ENCODE peak calls at places on chromosome X, in six cellular contexts. One of them, this sample, is unnamed.

GRCh38 chrX:101958139-101958538 is 26.3 kb upstream of the ZMAT1 start:
- DNase-seq in hippocampal formation: no peak
- DNase-seq in A549: no peak
- DNase-seq in activated naive CD4-positive, alpha-beta T cell treated with anti-CD3 and anti-CD28 coated beads for 36 hours: no peak
- DNase-seq in stomach: no peak
- DNase-seq in choroid plexus epithelial cell: peak; percentile 51
- DNase-seq in this sample: peak; percentile 19

GRCh38 chrX:69163936-69164741 is 1.1 kb downstream of the PJA1 start:
- DNase-seq in activated naive CD4-positive, alpha-beta T cell treated with anti-CD3 and anti-CD28 coated beads for 36 hours: peak; percentile 68
- DNase-seq in stomach: peak; percentile 32
- DNase-seq in hippocampal formation: peak; percentile 19
- DNase-seq in A549: no peak
- DNase-seq in choroid plexus epithelial cell: peak; percentile 20
- DNase-seq in this sample: no peak

GRCh38 chrX:102835504-102836146 is 101.4 kb upstream of the RAB40AL start:
- DNase-seq in A549: peak; percentile 45
- DNase-seq in hippocampal formation: no peak
- DNase-seq in choroid plexus epithelial cell: peak; percentile 61
- DNase-seq in activated naive CD4-positive, alpha-beta T cell treated with anti-CD3 and anti-CD28 coated beads for 36 hours: peak; percentile 16
- DNase-seq in stomach: no peak
- DNase-seq in this sample: peak; percentile 46

GRCh38 chrX:30649859-30650258 is 3.4 kb upstream of the GK start:
- DNase-seq in activated naive CD4-positive, alpha-beta T cell treated with anti-CD3 and anti-CD28 coated beads for 36 hours: peak; percentile 17
- DNase-seq in choroid plexus epithelial cell: peak; percentile 54
- DNase-seq in A549: no peak
- DNase-seq in stomach: no peak
- DNase-seq in hippocampal formation: no peak
- DNase-seq in this sample: no peak

GRCh38 chrX:64850371-64851082 is 125.7 kb downstream of the ZC4H2 start:
- DNase-seq in stomach: no peak
- DNase-seq in choroid plexus epithelial cell: no peak
- DNase-seq in activated naive CD4-positive, alpha-beta T cell treated with anti-CD3 and anti-CD28 coated beads for 36 hours: peak; percentile 37
- DNase-seq in A549: no peak
- DNase-seq in hippocampal formation: no peak
- DNase-seq in this sample: no peak

GRCh38 chrX:38796926-38797325 is 4.3 kb upstream of the MID1IP1 start:
- DNase-seq in choroid plexus epithelial cell: peak; percentile 57
- DNase-seq in hippocampal formation: no peak
- DNase-seq in activated naive CD4-positive, alpha-beta T cell treated with anti-CD3 and anti-CD28 coated beads for 36 hours: no peak
- DNase-seq in stomach: no peak
- DNase-seq in A549: no peak
- DNase-seq in this sample: peak; percentile 58

GRCh38 chrX:153967536-153968214 is 3.9 kb downstream of the HCFC1 start:
- DNase-seq in choroid plexus epithelial cell: no peak
- DNase-seq in hippocampal formation: no peak
- DNase-seq in stomach: no peak
- DNase-seq in activated naive CD4-positive, alpha-beta T cell treated with anti-CD3 and anti-CD28 coated beads for 36 hours: peak; percentile 63
- DNase-seq in A549: no peak
- DNase-seq in this sample: no peak

GRCh38 chrX:667360-667759 is 36.8 kb downstream of the SHOX start:
- DNase-seq in activated naive CD4-positive, alpha-beta T cell treated with anti-CD3 and anti-CD28 coated beads for 36 hours: no peak
- DNase-seq in stomach: no peak
- DNase-seq in choroid plexus epithelial cell: no peak
- DNase-seq in hippocampal formation: no peak
- DNase-seq in A549: peak; percentile 42
- DNase-seq in this sample: no peak

GRCh38 chrX:18390941-18391538 is 34.4 kb upstream of the CDKL5 start:
- DNase-seq in activated naive CD4-positive, alpha-beta T cell treated with anti-CD3 and anti-CD28 coated beads for 36 hours: peak; percentile 70
- DNase-seq in A549: peak; percentile 77
- DNase-seq in choroid plexus epithelial cell: peak; percentile 71
- DNase-seq in hippocampal formation: peak; percentile 11
- DNase-seq in stomach: peak; percentile 83
- DNase-seq in this sample: peak; percentile 73

GRCh38 chrX:10062352-10062751 is 94.4 kb upstream of the CLCN4 start:
- DNase-seq in activated naive CD4-positive, alpha-beta T cell treated with anti-CD3 and anti-CD28 coated beads for 36 hours: no peak
- DNase-seq in hippocampal formation: no peak
- DNase-seq in choroid plexus epithelial cell: no peak
- DNase-seq in stomach: no peak
- DNase-seq in A549: no peak
- DNase-seq in this sample: no peak

GRCh38 chrX:16695079-16695676 is 17.3 kb downstream of the CTPS2 start:
- DNase-seq in choroid plexus epithelial cell: peak; percentile 65
- DNase-seq in A549: peak; percentile 54
- DNase-seq in activated naive CD4-positive, alpha-beta T cell treated with anti-CD3 and anti-CD28 coated beads for 36 hours: peak; percentile 74
- DNase-seq in hippocampal formation: no peak
- DNase-seq in stomach: peak; percentile 72
- DNase-seq in this sample: peak; percentile 70

GRCh38 chrX:20197641-20198210 is 56.1 kb upstream of the EIF1AX start:
- DNase-seq in stomach: no peak
- DNase-seq in hippocampal formation: no peak
- DNase-seq in activated naive CD4-positive, alpha-beta T cell treated with anti-CD3 and anti-CD28 coated beads for 36 hours: no peak
- DNase-seq in choroid plexus epithelial cell: peak; percentile 13
- DNase-seq in A549: no peak
- DNase-seq in this sample: no peak

GRCh38 chrX:137362583-137362982 is 203.3 kb upstream of the ZIC3 start:
- DNase-seq in A549: no peak
- DNase-seq in activated naive CD4-positive, alpha-beta T cell treated with anti-CD3 and anti-CD28 coated beads for 36 hours: no peak
- DNase-seq in choroid plexus epithelial cell: no peak
- DNase-seq in stomach: no peak
- DNase-seq in hippocampal formation: no peak
- DNase-seq in this sample: no peak

GRCh38 chrX:103918050-103918449 is 44.4 kb upstream of the TMSB15B start:
- DNase-seq in choroid plexus epithelial cell: peak; percentile 72
- DNase-seq in stomach: peak; percentile 45
- DNase-seq in activated naive CD4-positive, alpha-beta T cell treated with anti-CD3 and anti-CD28 coated beads for 36 hours: peak; percentile 67
- DNase-seq in hippocampal formation: peak; percentile 12
- DNase-seq in A549: peak; percentile 81
- DNase-seq in this sample: peak; percentile 63

GRCh38 chrX:53234484-53234883 is 9.5 kb upstream of the KDM5C start:
- DNase-seq in activated naive CD4-positive, alpha-beta T cell treated with anti-CD3 and anti-CD28 coated beads for 36 hours: no peak
- DNase-seq in hippocampal formation: no peak
- DNase-seq in A549: no peak
- DNase-seq in stomach: no peak
- DNase-seq in choroid plexus epithelial cell: no peak
- DNase-seq in this sample: no peak

GRCh38 chrX:48467331-48467761 is 2.7 kb downstream of the SLC38A5 start:
- DNase-seq in A549: no peak
- DNase-seq in hippocampal formation: no peak
- DNase-seq in activated naive CD4-positive, alpha-beta T cell treated with anti-CD3 and anti-CD28 coated beads for 36 hours: no peak
- DNase-seq in stomach: no peak
- DNase-seq in choroid plexus epithelial cell: no peak
- DNase-seq in this sample: no peak

GRCh38 chrX:13360146-13360545 is 40.3 kb upstream of the ATXN3L start:
- DNase-seq in hippocampal formation: no peak
- DNase-seq in stomach: no peak
- DNase-seq in activated naive CD4-positive, alpha-beta T cell treated with anti-CD3 and anti-CD28 coated beads for 36 hours: peak; percentile 10
- DNase-seq in A549: no peak
- DNase-seq in choroid plexus epithelial cell: no peak
- DNase-seq in this sample: no peak

GRCh38 chrX:133666256-133666655 is 251.0 kb upstream of the GPC4 start:
- DNase-seq in hippocampal formation: no peak
- DNase-seq in stomach: no peak
- DNase-seq in choroid plexus epithelial cell: no peak
- DNase-seq in activated naive CD4-positive, alpha-beta T cell treated with anti-CD3 and anti-CD28 coated beads for 36 hours: no peak
- DNase-seq in A549: no peak
- DNase-seq in this sample: no peak

GRCh38 chrX:23554304-23554703 is 113.0 kb upstream of the PRDX4 start:
- DNase-seq in choroid plexus epithelial cell: peak; percentile 75
- DNase-seq in activated naive CD4-positive, alpha-beta T cell treated with anti-CD3 and anti-CD28 coated beads for 36 hours: no peak
- DNase-seq in A549: peak; percentile 51
- DNase-seq in hippocampal formation: no peak
- DNase-seq in stomach: no peak
- DNase-seq in this sample: peak; percentile 60

GRCh38 chrX:119726900-119727555 is 31.4 kb upstream of the SOWAHD start:
- DNase-seq in activated naive CD4-positive, alpha-beta T cell treated with anti-CD3 and anti-CD28 coated beads for 36 hours: peak; percentile 6
- DNase-seq in choroid plexus epithelial cell: no peak
- DNase-seq in stomach: no peak
- DNase-seq in hippocampal formation: no peak
- DNase-seq in A549: no peak
- DNase-seq in this sample: no peak

GRCh38 chrX:29487714-29488113 is 727.6 kb upstream of the MAGEB2 start:
- DNase-seq in hippocampal formation: no peak
- DNase-seq in choroid plexus epithelial cell: peak; percentile 10
- DNase-seq in stomach: no peak
- DNase-seq in A549: no peak
- DNase-seq in activated naive CD4-positive, alpha-beta T cell treated with anti-CD3 and anti-CD28 coated beads for 36 hours: no peak
- DNase-seq in this sample: no peak

GRCh38 chrX:10939384-10939783 is 171.7 kb upstream of the HCCS start:
- DNase-seq in choroid plexus epithelial cell: peak; percentile 38
- DNase-seq in activated naive CD4-positive, alpha-beta T cell treated with anti-CD3 and anti-CD28 coated beads for 36 hours: no peak
- DNase-seq in hippocampal formation: no peak
- DNase-seq in stomach: no peak
- DNase-seq in A549: peak; percentile 4
- DNase-seq in this sample: no peak

GRCh38 chrX:155577682-155578081 is 35.1 kb downstream of the TMLHE start:
- DNase-seq in A549: no peak
- DNase-seq in hippocampal formation: no peak
- DNase-seq in activated naive CD4-positive, alpha-beta T cell treated with anti-CD3 and anti-CD28 coated beads for 36 hours: peak; percentile 5
- DNase-seq in stomach: no peak
- DNase-seq in choroid plexus epithelial cell: no peak
- DNase-seq in this sample: no peak

GRCh38 chrX:67568769-67569168 is 24.9 kb downstream of the AR start:
- DNase-seq in activated naive CD4-positive, alpha-beta T cell treated with anti-CD3 and anti-CD28 coated beads for 36 hours: no peak
- DNase-seq in choroid plexus epithelial cell: no peak
- DNase-seq in hippocampal formation: no peak
- DNase-seq in A549: peak; percentile 16
- DNase-seq in stomach: no peak
- DNase-seq in this sample: no peak

GRCh38 chrX:106300239-106300638 is 132.1 kb downstream of the PWWP3B start:
- DNase-seq in A549: no peak
- DNase-seq in activated naive CD4-positive, alpha-beta T cell treated with anti-CD3 and anti-CD28 coated beads for 36 hours: no peak
- DNase-seq in hippocampal formation: no peak
- DNase-seq in stomach: no peak
- DNase-seq in choroid plexus epithelial cell: peak; percentile 29
- DNase-seq in this sample: peak; percentile 59

GRCh38 chrX:57821703-57822375 is 88.4 kb downstream of the ZXDA start:
- DNase-seq in stomach: no peak
- DNase-seq in choroid plexus epithelial cell: peak; percentile 71
- DNase-seq in activated naive CD4-positive, alpha-beta T cell treated with anti-CD3 and anti-CD28 coated beads for 36 hours: peak; percentile 43
- DNase-seq in A549: peak; percentile 66
- DNase-seq in hippocampal formation: peak; percentile 1
- DNase-seq in this sample: peak; percentile 27

GRCh38 chrX:79288723-79289122 is 78.4 kb downstream of the ITM2A start:
- DNase-seq in hippocampal formation: no peak
- DNase-seq in choroid plexus epithelial cell: no peak
- DNase-seq in A549: no peak
- DNase-seq in stomach: no peak
- DNase-seq in activated naive CD4-positive, alpha-beta T cell treated with anti-CD3 and anti-CD28 coated beads for 36 hours: no peak
- DNase-seq in this sample: no peak

GRCh38 chrX:357035-357692 is 29.5 kb downstream of the PPP2R3B start:
- DNase-seq in A549: no peak
- DNase-seq in hippocampal formation: no peak
- DNase-seq in activated naive CD4-positive, alpha-beta T cell treated with anti-CD3 and anti-CD28 coated beads for 36 hours: no peak
- DNase-seq in choroid plexus epithelial cell: no peak
- DNase-seq in stomach: no peak
- DNase-seq in this sample: no peak

GRCh38 chrX:2385224-2385623 is 115.6 kb downstream of the DHRSX start:
- DNase-seq in A549: peak; percentile 69
- DNase-seq in activated naive CD4-positive, alpha-beta T cell treated with anti-CD3 and anti-CD28 coated beads for 36 hours: no peak
- DNase-seq in choroid plexus epithelial cell: peak; percentile 90
- DNase-seq in stomach: no peak
- DNase-seq in hippocampal formation: no peak
- DNase-seq in this sample: peak; percentile 90